ENCODE peak calls at places on chromosomes 13 and 19, in five cellular contexts. One of them, this sample, is unnamed.
A peak's percentile ranks its signal among the peaks of the same experiment; 100 is the strongest.

GRCh38 chr19:32869369-32870153 is at the start of gene SLC7A9:
- DNase-seq in astrocyte: no peak
- DNase-seq in lung: no peak
- DNase-seq in T-helper 17 cell: no peak
- DNase-seq in H4: no peak
- DNase-seq in this sample: peak; percentile 72

GRCh38 chr13:47594833-47595232 is 406.2 kb downstream of the SUCLA2 start:
- DNase-seq in lung: no peak
- DNase-seq in T-helper 17 cell: no peak
- DNase-seq in astrocyte: no peak
- DNase-seq in H4: peak; percentile 6
- DNase-seq in this sample: peak; percentile 58

GRCh38 chr13:87498681-87499080 is 172.5 kb upstream of the SLITRK5 start:
- DNase-seq in astrocyte: peak; percentile 13
- DNase-seq in lung: no peak
- DNase-seq in H4: no peak
- DNase-seq in T-helper 17 cell: no peak
- DNase-seq in this sample: no peak

GRCh38 chr19:41612483-41612882 is 14.4 kb downstream of the CEACAM4 start:
- DNase-seq in T-helper 17 cell: no peak
- DNase-seq in H4: no peak
- DNase-seq in lung: peak; percentile 29
- DNase-seq in astrocyte: no peak
- DNase-seq in this sample: no peak

GRCh38 chr19:12965017-12965811 is 4.2 kb upstream of the DAND5 start:
- DNase-seq in astrocyte: no peak
- DNase-seq in lung: peak; percentile 83
- DNase-seq in T-helper 17 cell: peak; percentile 77
- DNase-seq in H4: peak; percentile 65
- DNase-seq in this sample: peak; percentile 79

GRCh38 chr19:4937060-4937459 is 27.8 kb downstream of the UHRF1 start:
- DNase-seq in H4: no peak
- DNase-seq in astrocyte: no peak
- DNase-seq in lung: no peak
- DNase-seq in T-helper 17 cell: no peak
- DNase-seq in this sample: no peak

GRCh38 chr19:45508681-45508930 is 1.3 kb downstream of the VASP start:
- DNase-seq in T-helper 17 cell: no peak
- DNase-seq in lung: no peak
- DNase-seq in H4: no peak
- DNase-seq in astrocyte: no peak
- DNase-seq in this sample: no peak

GRCh38 chr19:51091126-51091525 is 8.4 kb upstream of the KLK14 start:
- DNase-seq in H4: no peak
- DNase-seq in T-helper 17 cell: no peak
- DNase-seq in astrocyte: no peak
- DNase-seq in lung: no peak
- DNase-seq in this sample: no peak

GRCh38 chr13:57739791-57740190 is 108.2 kb downstream of the PCDH17 start:
- DNase-seq in T-helper 17 cell: no peak
- DNase-seq in H4: no peak
- DNase-seq in astrocyte: peak; percentile 2
- DNase-seq in lung: no peak
- DNase-seq in this sample: no peak

GRCh38 chr19:18590273-18591272 is 2.0 kb downstream of the REX1BD start:
- DNase-seq in astrocyte: peak; percentile 74
- DNase-seq in H4: no peak
- DNase-seq in lung: peak; percentile 41
- DNase-seq in T-helper 17 cell: no peak
- DNase-seq in this sample: peak; percentile 65

GRCh38 chr19:15200575-15201364 is at the start of gene NOTCH3:
- DNase-seq in lung: no peak
- DNase-seq in T-helper 17 cell: no peak
- DNase-seq in H4: no peak
- DNase-seq in astrocyte: no peak
- DNase-seq in this sample: no peak

GRCh38 chr13:35764359-35765015 is 288.0 kb upstream of the MAB21L1 start:
- DNase-seq in H4: no peak
- DNase-seq in T-helper 17 cell: no peak
- DNase-seq in astrocyte: peak; percentile 74
- DNase-seq in lung: no peak
- DNase-seq in this sample: no peak

GRCh38 chr13:101408154-101408553 is 8.2 kb downstream of the NALCN start:
- DNase-seq in lung: no peak
- DNase-seq in T-helper 17 cell: no peak
- DNase-seq in H4: no peak
- DNase-seq in astrocyte: no peak
- DNase-seq in this sample: no peak

GRCh38 chr19:16351133-16351809 is 26.6 kb downstream of the KLF2 start:
- DNase-seq in lung: no peak
- DNase-seq in T-helper 17 cell: no peak
- DNase-seq in H4: no peak
- DNase-seq in astrocyte: peak; percentile 42
- DNase-seq in this sample: peak; percentile 31

GRCh38 chr13:46866150-46866549 is 30.7 kb downstream of the HTR2A start:
- DNase-seq in H4: peak; percentile 66
- DNase-seq in T-helper 17 cell: no peak
- DNase-seq in lung: peak; percentile 85
- DNase-seq in astrocyte: peak; percentile 8
- DNase-seq in this sample: peak; percentile 35

This sample was measured in DMS53.